ENCODE peak calls at places on chromosomes 13 and 19, in nine cellular contexts. O is activated naive CD8-positive, alpha-beta T cell treated with anti-CD3 and anti-CD28 coated beads, Interleukin-2, amount 50 U/mL, for 24 hours; H is NCI-H345; D is AG08396; R is GM03348; N is stimulated activated CD4-positive, alpha-beta T cell treated with anti-CD3 and anti-CD28 coated beads, TNF-alpha, amount 100 ng/mL, for 1 hour; C is ascending aorta; T is sciatic nerve; I is iris pigment epithelial cell. Y is an unnamed sample.

GRCh38 chr19:39174142-39174541 is 22.6 kb upstream of the NCCRP1 start:
- DNase-seq in O (no peak), H (no peak), D (no peak), R (no peak), N (no peak), C (no peak), T (no peak), I (no peak), Y (no peak)

GRCh38 chr19:30202060-30202600 is 170.1 kb upstream of the ZNF536 start:
- DNase-seq in O (no peak), H (no peak), D (no peak), R (no peak), N (no peak), C (no peak), T (no peak), I (no peak), Y (no peak)

GRCh38 chr19:5621311-5621944 is 1.1 kb downstream of the SAFB2 start:
- DNase-seq in O (no peak), H (no peak), D (no peak), R (no peak), N (no peak), C (no peak), T (no peak), I (no peak), Y (no peak)

GRCh38 chr13:26541678-26542553 is 15.6 kb upstream of the WASF3 start:
- DNase-seq in O (no peak), H (no peak), D (no peak), R (no peak), N (no peak), C (no peak), T (no peak), I (no peak), Y (no peak)

GRCh38 chr19:27986299-27986698 is 1226.7 kb downstream of the UQCRFS1 start:
- DNase-seq in O (no peak), H (no peak), D (no peak), R (no peak), N (no peak), C (no peak), T (no peak), I (no peak), Y (no peak)

GRCh38 chr13:113904411-113904810 is 40.5 kb upstream of the GAS6 start:
- DNase-seq in O (peak; percentile 25), H (peak; percentile 6), D (no peak), R (peak; percentile 49), N (no peak), C (peak; percentile 72), T (peak; percentile 67), I (peak; percentile 39), Y (peak; percentile 43)

GRCh38 chr13:76798037-76798436 is 88.2 kb downstream of the KCTD12 start:
- DNase-seq in O (no peak), H (no peak), D (no peak), R (no peak), N (no peak), C (no peak), T (no peak), I (no peak), Y (no peak)

GRCh38 chr13:91347212-91347995 is at the start of gene MIR17HG:
- DNase-seq in O (peak; percentile 90), H (peak; percentile 95), D (peak; percentile 89), R (peak; percentile 93), N (peak; percentile 70), C (peak; percentile 91), T (peak; percentile 92), I (peak; percentile 88), Y (peak; percentile 89)

GRCh38 chr13:98839826-98840769 is 87.6 kb upstream of the SLC15A1 start:
- DNase-seq in O (peak; percentile 57), H (peak; percentile 31), D (peak; percentile 80), R (peak; percentile 84), N (no peak), C (no peak), T (peak; percentile 69), I (peak; percentile 56), Y (peak; percentile 61)

Y was measured in Daoy.